ENCODE peak calls at places on chromosomes 16 and 17, in eight cellular contexts. One of them, this sample, is unnamed.

GRCh38 chr16:75758215-75758614 is 31.9 kb upstream of the CPHXL start:
- DNase-seq in epithelial cell of prostate: no peak
- DNase-seq in lung: no peak
- DNase-seq in skeletal muscle cell: no peak
- DNase-seq in stimulated activated CD8-positive, alpha-beta memory T cell treated with anti-CD3 and anti-CD28 coated beads, Interleukin-4, amount 100 ng/mL, for 24 hours: no peak
- DNase-seq in GM12865: peak; percentile 20
- DNase-seq in fibroblast of villous mesenchyme: peak; percentile 16
- DNase-seq in stimulated activated CD4-positive, alpha-beta T cell treated with anti-CD3 and anti-CD28 coated beads, Interleukin-2, amount 100 ng/mL, for 48 hours: no peak
- DNase-seq in this sample: peak; percentile 36

GRCh38 chr17:59842901-59843652 is 49.7 kb downstream of the TUBD1 start:
- DNase-seq in lung: peak; percentile 29
- DNase-seq in skeletal muscle cell: peak; percentile 94
- DNase-seq in epithelial cell of prostate: peak; percentile 99
- DNase-seq in GM12865: peak; percentile 91
- DNase-seq in stimulated activated CD4-positive, alpha-beta T cell treated with anti-CD3 and anti-CD28 coated beads, Interleukin-2, amount 100 ng/mL, for 48 hours: peak; percentile 72
- DNase-seq in stimulated activated CD8-positive, alpha-beta memory T cell treated with anti-CD3 and anti-CD28 coated beads, Interleukin-4, amount 100 ng/mL, for 24 hours: peak; percentile 31
- DNase-seq in fibroblast of villous mesenchyme: peak; percentile 97
- DNase-seq in this sample: peak; percentile 84

GRCh38 chr17:333626-334396 is 18.8 kb downstream of the RPH3AL start:
- DNase-seq in fibroblast of villous mesenchyme: peak; percentile 75
- DNase-seq in stimulated activated CD8-positive, alpha-beta memory T cell treated with anti-CD3 and anti-CD28 coated beads, Interleukin-4, amount 100 ng/mL, for 24 hours: no peak
- DNase-seq in lung: peak; percentile 54
- DNase-seq in GM12865: no peak
- DNase-seq in epithelial cell of prostate: no peak
- DNase-seq in stimulated activated CD4-positive, alpha-beta T cell treated with anti-CD3 and anti-CD28 coated beads, Interleukin-2, amount 100 ng/mL, for 48 hours: no peak
- DNase-seq in skeletal muscle cell: no peak
- DNase-seq in this sample: no peak

GRCh38 chr17:77449908-77450741 is 309.4 kb downstream of the SEC14L1 start:
- DNase-seq in fibroblast of villous mesenchyme: peak; percentile 89
- DNase-seq in stimulated activated CD8-positive, alpha-beta memory T cell treated with anti-CD3 and anti-CD28 coated beads, Interleukin-4, amount 100 ng/mL, for 24 hours: peak; percentile 63
- DNase-seq in epithelial cell of prostate: no peak
- DNase-seq in stimulated activated CD4-positive, alpha-beta T cell treated with anti-CD3 and anti-CD28 coated beads, Interleukin-2, amount 100 ng/mL, for 48 hours: no peak
- DNase-seq in skeletal muscle cell: no peak
- DNase-seq in GM12865: peak; percentile 52
- DNase-seq in lung: no peak
- DNase-seq in this sample: peak; percentile 26

GRCh38 chr17:77200711-77201110 is 59.9 kb downstream of the SEC14L1 start:
- DNase-seq in fibroblast of villous mesenchyme: no peak
- DNase-seq in stimulated activated CD4-positive, alpha-beta T cell treated with anti-CD3 and anti-CD28 coated beads, Interleukin-2, amount 100 ng/mL, for 48 hours: no peak
- DNase-seq in skeletal muscle cell: no peak
- DNase-seq in GM12865: no peak
- DNase-seq in epithelial cell of prostate: peak; percentile 20
- DNase-seq in lung: no peak
- DNase-seq in stimulated activated CD8-positive, alpha-beta memory T cell treated with anti-CD3 and anti-CD28 coated beads, Interleukin-4, amount 100 ng/mL, for 24 hours: no peak
- DNase-seq in this sample: no peak

GRCh38 chr16:62225675-62226074 is 189.4 kb upstream of the CDH8 start:
- DNase-seq in stimulated activated CD4-positive, alpha-beta T cell treated with anti-CD3 and anti-CD28 coated beads, Interleukin-2, amount 100 ng/mL, for 48 hours: peak; percentile 19
- DNase-seq in skeletal muscle cell: no peak
- DNase-seq in epithelial cell of prostate: peak; percentile 27
- DNase-seq in GM12865: peak; percentile 62
- DNase-seq in fibroblast of villous mesenchyme: no peak
- DNase-seq in lung: peak; percentile 61
- DNase-seq in stimulated activated CD8-positive, alpha-beta memory T cell treated with anti-CD3 and anti-CD28 coated beads, Interleukin-4, amount 100 ng/mL, for 24 hours: no peak
- DNase-seq in this sample: peak; percentile 94

GRCh38 chr16:1781758-1782407 is 488 bp downstream of the SPSB3 start:
- DNase-seq in lung: no peak
- DNase-seq in GM12865: peak; percentile 42
- DNase-seq in skeletal muscle cell: no peak
- DNase-seq in epithelial cell of prostate: no peak
- DNase-seq in fibroblast of villous mesenchyme: peak; percentile 13
- DNase-seq in stimulated activated CD4-positive, alpha-beta T cell treated with anti-CD3 and anti-CD28 coated beads, Interleukin-2, amount 100 ng/mL, for 48 hours: peak; percentile 22
- DNase-seq in stimulated activated CD8-positive, alpha-beta memory T cell treated with anti-CD3 and anti-CD28 coated beads, Interleukin-4, amount 100 ng/mL, for 24 hours: no peak
- DNase-seq in this sample: peak; percentile 47

GRCh38 chr17:30225112-30225511 is 10.4 kb downstream of the SLC6A4 start:
- DNase-seq in stimulated activated CD4-positive, alpha-beta T cell treated with anti-CD3 and anti-CD28 coated beads, Interleukin-2, amount 100 ng/mL, for 48 hours: no peak
- DNase-seq in GM12865: no peak
- DNase-seq in epithelial cell of prostate: peak; percentile 16
- DNase-seq in lung: no peak
- DNase-seq in skeletal muscle cell: no peak
- DNase-seq in fibroblast of villous mesenchyme: no peak
- DNase-seq in stimulated activated CD8-positive, alpha-beta memory T cell treated with anti-CD3 and anti-CD28 coated beads, Interleukin-4, amount 100 ng/mL, for 24 hours: no peak
- DNase-seq in this sample: no peak

GRCh38 chr17:29292992-29293889 is 707 bp downstream of the NUFIP2 start:
- DNase-seq in fibroblast of villous mesenchyme: peak; percentile 63
- DNase-seq in skeletal muscle cell: peak; percentile 11
- DNase-seq in lung: peak; percentile 65
- DNase-seq in epithelial cell of prostate: no peak
- DNase-seq in GM12865: peak; percentile 70
- DNase-seq in stimulated activated CD4-positive, alpha-beta T cell treated with anti-CD3 and anti-CD28 coated beads, Interleukin-2, amount 100 ng/mL, for 48 hours: peak; percentile 52
- DNase-seq in stimulated activated CD8-positive, alpha-beta memory T cell treated with anti-CD3 and anti-CD28 coated beads, Interleukin-4, amount 100 ng/mL, for 24 hours: peak; percentile 41
- DNase-seq in this sample: peak; percentile 85

GRCh38 chr17:7479389-7480192 is at the start of gene ZBTB4:
- DNase-seq in skeletal muscle cell: no peak
- DNase-seq in stimulated activated CD4-positive, alpha-beta T cell treated with anti-CD3 and anti-CD28 coated beads, Interleukin-2, amount 100 ng/mL, for 48 hours: peak; percentile 36
- DNase-seq in epithelial cell of prostate: no peak
- DNase-seq in stimulated activated CD8-positive, alpha-beta memory T cell treated with anti-CD3 and anti-CD28 coated beads, Interleukin-4, amount 100 ng/mL, for 24 hours: peak; percentile 40
- DNase-seq in lung: no peak
- DNase-seq in GM12865: peak; percentile 58
- DNase-seq in fibroblast of villous mesenchyme: peak; percentile 51
- DNase-seq in this sample: peak; percentile 77

GRCh38 chr16:85659336-85659735 is 29.4 kb downstream of the GINS2 start:
- DNase-seq in skeletal muscle cell: no peak
- DNase-seq in epithelial cell of prostate: no peak
- DNase-seq in stimulated activated CD4-positive, alpha-beta T cell treated with anti-CD3 and anti-CD28 coated beads, Interleukin-2, amount 100 ng/mL, for 48 hours: no peak
- DNase-seq in stimulated activated CD8-positive, alpha-beta memory T cell treated with anti-CD3 and anti-CD28 coated beads, Interleukin-4, amount 100 ng/mL, for 24 hours: no peak
- DNase-seq in lung: no peak
- DNase-seq in GM12865: no peak
- DNase-seq in fibroblast of villous mesenchyme: no peak
- DNase-seq in this sample: no peak

GRCh38 chr16:57859331-57859730 is 57.0 kb upstream of the KIFC3 start:
- DNase-seq in stimulated activated CD4-positive, alpha-beta T cell treated with anti-CD3 and anti-CD28 coated beads, Interleukin-2, amount 100 ng/mL, for 48 hours: no peak
- DNase-seq in GM12865: no peak
- DNase-seq in epithelial cell of prostate: no peak
- DNase-seq in fibroblast of villous mesenchyme: peak; percentile 63
- DNase-seq in skeletal muscle cell: no peak
- DNase-seq in stimulated activated CD8-positive, alpha-beta memory T cell treated with anti-CD3 and anti-CD28 coated beads, Interleukin-4, amount 100 ng/mL, for 24 hours: no peak
- DNase-seq in lung: no peak
- DNase-seq in this sample: peak; percentile 78

GRCh38 chr17:82356028-82356427 is 3.0 kb upstream of the TEX19 start:
- DNase-seq in fibroblast of villous mesenchyme: peak; percentile 21
- DNase-seq in epithelial cell of prostate: peak; percentile 55
- DNase-seq in skeletal muscle cell: no peak
- DNase-seq in stimulated activated CD8-positive, alpha-beta memory T cell treated with anti-CD3 and anti-CD28 coated beads, Interleukin-4, amount 100 ng/mL, for 24 hours: no peak
- DNase-seq in lung: peak; percentile 83
- DNase-seq in stimulated activated CD4-positive, alpha-beta T cell treated with anti-CD3 and anti-CD28 coated beads, Interleukin-2, amount 100 ng/mL, for 48 hours: no peak
- DNase-seq in GM12865: no peak
- DNase-seq in this sample: no peak

GRCh38 chr17:74842599-74843351 is 16.9 kb downstream of the GRIN2C start:
- DNase-seq in stimulated activated CD4-positive, alpha-beta T cell treated with anti-CD3 and anti-CD28 coated beads, Interleukin-2, amount 100 ng/mL, for 48 hours: no peak
- DNase-seq in lung: peak; percentile 64
- DNase-seq in GM12865: peak; percentile 23
- DNase-seq in stimulated activated CD8-positive, alpha-beta memory T cell treated with anti-CD3 and anti-CD28 coated beads, Interleukin-4, amount 100 ng/mL, for 24 hours: no peak
- DNase-seq in skeletal muscle cell: peak; percentile 13
- DNase-seq in epithelial cell of prostate: no peak
- DNase-seq in fibroblast of villous mesenchyme: peak; percentile 57
- DNase-seq in this sample: peak; percentile 59

GRCh38 chr17:19766421-19767270 is 18.5 kb upstream of the ALDH3A1 start:
- DNase-seq in skeletal muscle cell: no peak
- DNase-seq in stimulated activated CD8-positive, alpha-beta memory T cell treated with anti-CD3 and anti-CD28 coated beads, Interleukin-4, amount 100 ng/mL, for 24 hours: peak; percentile 73
- DNase-seq in stimulated activated CD4-positive, alpha-beta T cell treated with anti-CD3 and anti-CD28 coated beads, Interleukin-2, amount 100 ng/mL, for 48 hours: peak; percentile 84
- DNase-seq in fibroblast of villous mesenchyme: peak; percentile 62
- DNase-seq in epithelial cell of prostate: no peak
- DNase-seq in GM12865: peak; percentile 80
- DNase-seq in lung: peak; percentile 77
- DNase-seq in this sample: peak; percentile 64

GRCh38 chr17:50180066-50180465 is 14.3 kb downstream of the SGCA start:
- DNase-seq in fibroblast of villous mesenchyme: no peak
- DNase-seq in stimulated activated CD4-positive, alpha-beta T cell treated with anti-CD3 and anti-CD28 coated beads, Interleukin-2, amount 100 ng/mL, for 48 hours: no peak
- DNase-seq in epithelial cell of prostate: no peak
- DNase-seq in skeletal muscle cell: no peak
- DNase-seq in stimulated activated CD8-positive, alpha-beta memory T cell treated with anti-CD3 and anti-CD28 coated beads, Interleukin-4, amount 100 ng/mL, for 24 hours: no peak
- DNase-seq in GM12865: no peak
- DNase-seq in lung: no peak
- DNase-seq in this sample: no peak

GRCh38 chr17:13557077-13557476 is 44.7 kb downstream of the HS3ST3A1 start:
- DNase-seq in epithelial cell of prostate: no peak
- DNase-seq in skeletal muscle cell: no peak
- DNase-seq in GM12865: no peak
- DNase-seq in stimulated activated CD4-positive, alpha-beta T cell treated with anti-CD3 and anti-CD28 coated beads, Interleukin-2, amount 100 ng/mL, for 48 hours: no peak
- DNase-seq in lung: no peak
- DNase-seq in stimulated activated CD8-positive, alpha-beta memory T cell treated with anti-CD3 and anti-CD28 coated beads, Interleukin-4, amount 100 ng/mL, for 24 hours: no peak
- DNase-seq in fibroblast of villous mesenchyme: peak; percentile 41
- DNase-seq in this sample: no peak

GRCh38 chr16:3195975-3196374 is 8.0 kb downstream of the OR1F1 start:
- DNase-seq in skeletal muscle cell: no peak
- DNase-seq in lung: no peak
- DNase-seq in stimulated activated CD8-positive, alpha-beta memory T cell treated with anti-CD3 and anti-CD28 coated beads, Interleukin-4, amount 100 ng/mL, for 24 hours: no peak
- DNase-seq in fibroblast of villous mesenchyme: no peak
- DNase-seq in stimulated activated CD4-positive, alpha-beta T cell treated with anti-CD3 and anti-CD28 coated beads, Interleukin-2, amount 100 ng/mL, for 48 hours: no peak
- DNase-seq in epithelial cell of prostate: no peak
- DNase-seq in GM12865: no peak
- DNase-seq in this sample: no peak

GRCh38 chr17:64635647-64636305 is 26.3 kb downstream of the SMURF2 start:
- DNase-seq in stimulated activated CD4-positive, alpha-beta T cell treated with anti-CD3 and anti-CD28 coated beads, Interleukin-2, amount 100 ng/mL, for 48 hours: no peak
- DNase-seq in lung: no peak
- DNase-seq in skeletal muscle cell: peak; percentile 61
- DNase-seq in epithelial cell of prostate: no peak
- DNase-seq in GM12865: peak; percentile 68
- DNase-seq in stimulated activated CD8-positive, alpha-beta memory T cell treated with anti-CD3 and anti-CD28 coated beads, Interleukin-4, amount 100 ng/mL, for 24 hours: no peak
- DNase-seq in fibroblast of villous mesenchyme: peak; percentile 62
- DNase-seq in this sample: no peak

GRCh38 chr16:70758786-70759185 is 42.2 kb downstream of the VAC14 start:
- DNase-seq in fibroblast of villous mesenchyme: no peak
- DNase-seq in stimulated activated CD4-positive, alpha-beta T cell treated with anti-CD3 and anti-CD28 coated beads, Interleukin-2, amount 100 ng/mL, for 48 hours: no peak
- DNase-seq in lung: no peak
- DNase-seq in GM12865: no peak
- DNase-seq in skeletal muscle cell: no peak
- DNase-seq in stimulated activated CD8-positive, alpha-beta memory T cell treated with anti-CD3 and anti-CD28 coated beads, Interleukin-4, amount 100 ng/mL, for 24 hours: no peak
- DNase-seq in epithelial cell of prostate: no peak
- DNase-seq in this sample: no peak

GRCh38 chr17:82496529-82497434 is 22.8 kb upstream of the FOXK2 start:
- DNase-seq in skeletal muscle cell: peak; percentile 76
- DNase-seq in fibroblast of villous mesenchyme: peak; percentile 94
- DNase-seq in lung: peak; percentile 98
- DNase-seq in GM12865: peak; percentile 98
- DNase-seq in stimulated activated CD4-positive, alpha-beta T cell treated with anti-CD3 and anti-CD28 coated beads, Interleukin-2, amount 100 ng/mL, for 48 hours: peak; percentile 89
- DNase-seq in epithelial cell of prostate: no peak
- DNase-seq in stimulated activated CD8-positive, alpha-beta memory T cell treated with anti-CD3 and anti-CD28 coated beads, Interleukin-4, amount 100 ng/mL, for 24 hours: peak; percentile 92
- DNase-seq in this sample: peak; percentile 96

GRCh38 chr16:26599786-26600107 is 467.0 kb upstream of the C16orf82 start:
- DNase-seq in GM12865: no peak
- DNase-seq in fibroblast of villous mesenchyme: no peak
- DNase-seq in epithelial cell of prostate: no peak
- DNase-seq in stimulated activated CD4-positive, alpha-beta T cell treated with anti-CD3 and anti-CD28 coated beads, Interleukin-2, amount 100 ng/mL, for 48 hours: no peak
- DNase-seq in stimulated activated CD8-positive, alpha-beta memory T cell treated with anti-CD3 and anti-CD28 coated beads, Interleukin-4, amount 100 ng/mL, for 24 hours: no peak
- DNase-seq in lung: no peak
- DNase-seq in skeletal muscle cell: no peak
- DNase-seq in this sample: no peak

GRCh38 chr17:6232768-6233130 is 162.6 kb downstream of the WSCD1 start:
- DNase-seq in epithelial cell of prostate: no peak
- DNase-seq in fibroblast of villous mesenchyme: no peak
- DNase-seq in stimulated activated CD4-positive, alpha-beta T cell treated with anti-CD3 and anti-CD28 coated beads, Interleukin-2, amount 100 ng/mL, for 48 hours: no peak
- DNase-seq in stimulated activated CD8-positive, alpha-beta memory T cell treated with anti-CD3 and anti-CD28 coated beads, Interleukin-4, amount 100 ng/mL, for 24 hours: no peak
- DNase-seq in GM12865: no peak
- DNase-seq in lung: no peak
- DNase-seq in skeletal muscle cell: no peak
- DNase-seq in this sample: no peak

GRCh38 chr17:61335105-61335844 is 64.4 kb upstream of the TBX2 start:
- DNase-seq in GM12865: no peak
- DNase-seq in stimulated activated CD4-positive, alpha-beta T cell treated with anti-CD3 and anti-CD28 coated beads, Interleukin-2, amount 100 ng/mL, for 48 hours: no peak
- DNase-seq in epithelial cell of prostate: no peak
- DNase-seq in stimulated activated CD8-positive, alpha-beta memory T cell treated with anti-CD3 and anti-CD28 coated beads, Interleukin-4, amount 100 ng/mL, for 24 hours: no peak
- DNase-seq in fibroblast of villous mesenchyme: no peak
- DNase-seq in skeletal muscle cell: peak; percentile 64
- DNase-seq in lung: no peak
- DNase-seq in this sample: no peak

GRCh38 chr17:66943484-66943883 is 21.0 kb upstream of the CACNG4 start:
- DNase-seq in epithelial cell of prostate: no peak
- DNase-seq in stimulated activated CD8-positive, alpha-beta memory T cell treated with anti-CD3 and anti-CD28 coated beads, Interleukin-4, amount 100 ng/mL, for 24 hours: no peak
- DNase-seq in lung: no peak
- DNase-seq in stimulated activated CD4-positive, alpha-beta T cell treated with anti-CD3 and anti-CD28 coated beads, Interleukin-2, amount 100 ng/mL, for 48 hours: no peak
- DNase-seq in fibroblast of villous mesenchyme: no peak
- DNase-seq in skeletal muscle cell: no peak
- DNase-seq in GM12865: no peak
- DNase-seq in this sample: no peak

GRCh38 chr17:7043544-7044268 is at the start of gene SLC16A11:
- DNase-seq in lung: no peak
- DNase-seq in stimulated activated CD8-positive, alpha-beta memory T cell treated with anti-CD3 and anti-CD28 coated beads, Interleukin-4, amount 100 ng/mL, for 24 hours: no peak
- DNase-seq in fibroblast of villous mesenchyme: no peak
- DNase-seq in epithelial cell of prostate: no peak
- DNase-seq in stimulated activated CD4-positive, alpha-beta T cell treated with anti-CD3 and anti-CD28 coated beads, Interleukin-2, amount 100 ng/mL, for 48 hours: peak; percentile 20
- DNase-seq in GM12865: no peak
- DNase-seq in skeletal muscle cell: no peak
- DNase-seq in this sample: no peak

GRCh38 chr17:50636804-50637195 is 2.1 kb downstream of the ABCC3 start:
- DNase-seq in stimulated activated CD8-positive, alpha-beta memory T cell treated with anti-CD3 and anti-CD28 coated beads, Interleukin-4, amount 100 ng/mL, for 24 hours: no peak
- DNase-seq in skeletal muscle cell: no peak
- DNase-seq in stimulated activated CD4-positive, alpha-beta T cell treated with anti-CD3 and anti-CD28 coated beads, Interleukin-2, amount 100 ng/mL, for 48 hours: no peak
- DNase-seq in lung: no peak
- DNase-seq in epithelial cell of prostate: no peak
- DNase-seq in fibroblast of villous mesenchyme: no peak
- DNase-seq in GM12865: no peak
- DNase-seq in this sample: no peak

GRCh38 chr16:30565526-30565925 is 6.0 kb downstream of the ZNF688 start:
- DNase-seq in epithelial cell of prostate: no peak
- DNase-seq in fibroblast of villous mesenchyme: no peak
- DNase-seq in stimulated activated CD8-positive, alpha-beta memory T cell treated with anti-CD3 and anti-CD28 coated beads, Interleukin-4, amount 100 ng/mL, for 24 hours: no peak
- DNase-seq in GM12865: no peak
- DNase-seq in lung: no peak
- DNase-seq in stimulated activated CD4-positive, alpha-beta T cell treated with anti-CD3 and anti-CD28 coated beads, Interleukin-2, amount 100 ng/mL, for 48 hours: no peak
- DNase-seq in skeletal muscle cell: no peak
- DNase-seq in this sample: no peak

GRCh38 chr17:15185625-15185991 is 79.5 kb downstream of the PMP22 start:
- DNase-seq in stimulated activated CD8-positive, alpha-beta memory T cell treated with anti-CD3 and anti-CD28 coated beads, Interleukin-4, amount 100 ng/mL, for 24 hours: no peak
- DNase-seq in lung: no peak
- DNase-seq in epithelial cell of prostate: no peak
- DNase-seq in GM12865: no peak
- DNase-seq in stimulated activated CD4-positive, alpha-beta T cell treated with anti-CD3 and anti-CD28 coated beads, Interleukin-2, amount 100 ng/mL, for 48 hours: no peak
- DNase-seq in fibroblast of villous mesenchyme: peak; percentile 54
- DNase-seq in skeletal muscle cell: peak; percentile 64
- DNase-seq in this sample: peak; percentile 40

GRCh38 chr16:1407749-1408148 is 6.8 kb downstream of the UNKL start:
- DNase-seq in stimulated activated CD8-positive, alpha-beta memory T cell treated with anti-CD3 and anti-CD28 coated beads, Interleukin-4, amount 100 ng/mL, for 24 hours: no peak
- DNase-seq in epithelial cell of prostate: no peak
- DNase-seq in stimulated activated CD4-positive, alpha-beta T cell treated with anti-CD3 and anti-CD28 coated beads, Interleukin-2, amount 100 ng/mL, for 48 hours: no peak
- DNase-seq in skeletal muscle cell: no peak
- DNase-seq in GM12865: no peak
- DNase-seq in fibroblast of villous mesenchyme: peak; percentile 27
- DNase-seq in lung: no peak
- DNase-seq in this sample: no peak

GRCh38 chr17:17661834-17662233 is 19.4 kb upstream of the RAI1 start:
- DNase-seq in epithelial cell of prostate: no peak
- DNase-seq in fibroblast of villous mesenchyme: no peak
- DNase-seq in stimulated activated CD4-positive, alpha-beta T cell treated with anti-CD3 and anti-CD28 coated beads, Interleukin-2, amount 100 ng/mL, for 48 hours: no peak
- DNase-seq in skeletal muscle cell: no peak
- DNase-seq in stimulated activated CD8-positive, alpha-beta memory T cell treated with anti-CD3 and anti-CD28 coated beads, Interleukin-4, amount 100 ng/mL, for 24 hours: no peak
- DNase-seq in GM12865: no peak
- DNase-seq in lung: no peak
- DNase-seq in this sample: peak; percentile 30

GRCh38 chr17:20120835-20121234 is 111.7 kb downstream of the SPECC1 start:
- DNase-seq in stimulated activated CD8-positive, alpha-beta memory T cell treated with anti-CD3 and anti-CD28 coated beads, Interleukin-4, amount 100 ng/mL, for 24 hours: no peak
- DNase-seq in fibroblast of villous mesenchyme: no peak
- DNase-seq in lung: no peak
- DNase-seq in skeletal muscle cell: no peak
- DNase-seq in stimulated activated CD4-positive, alpha-beta T cell treated with anti-CD3 and anti-CD28 coated beads, Interleukin-2, amount 100 ng/mL, for 48 hours: no peak
- DNase-seq in epithelial cell of prostate: no peak
- DNase-seq in GM12865: no peak
- DNase-seq in this sample: no peak

GRCh38 chr17:57935833-57936807 is 19.1 kb downstream of the CUEDC1 start:
- DNase-seq in lung: no peak
- DNase-seq in epithelial cell of prostate: no peak
- DNase-seq in stimulated activated CD4-positive, alpha-beta T cell treated with anti-CD3 and anti-CD28 coated beads, Interleukin-2, amount 100 ng/mL, for 48 hours: no peak
- DNase-seq in fibroblast of villous mesenchyme: peak; percentile 78
- DNase-seq in skeletal muscle cell: no peak
- DNase-seq in GM12865: no peak
- DNase-seq in stimulated activated CD8-positive, alpha-beta memory T cell treated with anti-CD3 and anti-CD28 coated beads, Interleukin-4, amount 100 ng/mL, for 24 hours: no peak
- DNase-seq in this sample: peak; percentile 66

GRCh38 chr17:42409467-42410351 is 13.3 kb downstream of the CAVIN1 start:
- DNase-seq in lung: peak; percentile 79
- DNase-seq in stimulated activated CD8-positive, alpha-beta memory T cell treated with anti-CD3 and anti-CD28 coated beads, Interleukin-4, amount 100 ng/mL, for 24 hours: no peak
- DNase-seq in stimulated activated CD4-positive, alpha-beta T cell treated with anti-CD3 and anti-CD28 coated beads, Interleukin-2, amount 100 ng/mL, for 48 hours: no peak
- DNase-seq in epithelial cell of prostate: peak; percentile 44
- DNase-seq in skeletal muscle cell: peak; percentile 80
- DNase-seq in fibroblast of villous mesenchyme: peak; percentile 92
- DNase-seq in GM12865: no peak
- DNase-seq in this sample: no peak

This sample was measured in OCI-M1.